ENCODE peak calls at places on chromosomes 1 and 21, in five cellular contexts. One of them, this sample, is unnamed.

GRCh38 chr1:39189592-39190041 is 14.9 kb upstream of the MACF1 start:
- DNase-seq in stimulated activated CD4-positive, alpha-beta T cell treated with anti-CD3 and anti-CD28 coated beads, Interleukin-4, amount 100 ng/mL, for 24 hours: no peak
- DNase-seq in PC-3: peak; percentile 55
- DNase-seq in LoVo: no peak
- DNase-seq in ovary: no peak
- DNase-seq in this sample: no peak

GRCh38 chr1:185342017-185342416 is 25.0 kb upstream of the IVNS1ABP start:
- DNase-seq in stimulated activated CD4-positive, alpha-beta T cell treated with anti-CD3 and anti-CD28 coated beads, Interleukin-4, amount 100 ng/mL, for 24 hours: no peak
- DNase-seq in PC-3: no peak
- DNase-seq in LoVo: no peak
- DNase-seq in ovary: no peak
- DNase-seq in this sample: no peak

GRCh38 chr1:125064481-125064880 is 3879.7 kb downstream of the SRGAP2C start:
- DNase-seq in stimulated activated CD4-positive, alpha-beta T cell treated with anti-CD3 and anti-CD28 coated beads, Interleukin-4, amount 100 ng/mL, for 24 hours: no peak
- DNase-seq in PC-3: no peak
- DNase-seq in LoVo: no peak
- DNase-seq in ovary: no peak
- DNase-seq in this sample: no peak

GRCh38 chr1:46362158-46362557 is 21.6 kb downstream of the NSUN4 start:
- DNase-seq in stimulated activated CD4-positive, alpha-beta T cell treated with anti-CD3 and anti-CD28 coated beads, Interleukin-4, amount 100 ng/mL, for 24 hours: no peak
- DNase-seq in PC-3: no peak
- DNase-seq in LoVo: no peak
- DNase-seq in ovary: no peak
- DNase-seq in this sample: no peak

GRCh38 chr1:8061673-8062386 is 35.7 kb upstream of the ERRFI1 start:
- DNase-seq in stimulated activated CD4-positive, alpha-beta T cell treated with anti-CD3 and anti-CD28 coated beads, Interleukin-4, amount 100 ng/mL, for 24 hours: no peak
- DNase-seq in PC-3: peak; percentile 73
- DNase-seq in LoVo: no peak
- DNase-seq in ovary: no peak
- DNase-seq in this sample: no peak

GRCh38 chr1:39959651-39960333 is 4.8 kb downstream of the MFSD2A start:
- DNase-seq in stimulated activated CD4-positive, alpha-beta T cell treated with anti-CD3 and anti-CD28 coated beads, Interleukin-4, amount 100 ng/mL, for 24 hours: no peak
- DNase-seq in PC-3: no peak
- DNase-seq in LoVo: no peak
- DNase-seq in ovary: no peak
- DNase-seq in this sample: no peak

GRCh38 chr1:11052839-11053757 is 6.1 kb upstream of the MASP2 start:
- DNase-seq in stimulated activated CD4-positive, alpha-beta T cell treated with anti-CD3 and anti-CD28 coated beads, Interleukin-4, amount 100 ng/mL, for 24 hours: peak; percentile 19
- DNase-seq in PC-3: no peak
- DNase-seq in LoVo: no peak
- DNase-seq in ovary: no peak
- DNase-seq in this sample: no peak

GRCh38 chr1:207088731-207089626 is at the start of gene C4BPB:
- DNase-seq in stimulated activated CD4-positive, alpha-beta T cell treated with anti-CD3 and anti-CD28 coated beads, Interleukin-4, amount 100 ng/mL, for 24 hours: peak; percentile 7
- DNase-seq in PC-3: peak; percentile 64
- DNase-seq in LoVo: peak; percentile 89
- DNase-seq in ovary: no peak
- DNase-seq in this sample: no peak

GRCh38 chr1:41641483-41641829 is 157.0 kb upstream of the EDN2 start:
- DNase-seq in stimulated activated CD4-positive, alpha-beta T cell treated with anti-CD3 and anti-CD28 coated beads, Interleukin-4, amount 100 ng/mL, for 24 hours: peak; percentile 45
- DNase-seq in PC-3: no peak
- DNase-seq in LoVo: no peak
- DNase-seq in ovary: no peak
- DNase-seq in this sample: no peak

GRCh38 chr1:227789881-227790400 is 25.5 kb upstream of the PRSS38 start:
- DNase-seq in stimulated activated CD4-positive, alpha-beta T cell treated with anti-CD3 and anti-CD28 coated beads, Interleukin-4, amount 100 ng/mL, for 24 hours: no peak
- DNase-seq in PC-3: no peak
- DNase-seq in LoVo: no peak
- DNase-seq in ovary: no peak
- DNase-seq in this sample: no peak

GRCh38 chr1:19437911-19438310 is 47.4 kb downstream of the CAPZB start:
- DNase-seq in stimulated activated CD4-positive, alpha-beta T cell treated with anti-CD3 and anti-CD28 coated beads, Interleukin-4, amount 100 ng/mL, for 24 hours: no peak
- DNase-seq in PC-3: no peak
- DNase-seq in LoVo: no peak
- DNase-seq in ovary: peak; percentile 90
- DNase-seq in this sample: peak; percentile 52

GRCh38 chr1:113369040-113369439 is 21.3 kb upstream of the MAGI3 start:
- DNase-seq in stimulated activated CD4-positive, alpha-beta T cell treated with anti-CD3 and anti-CD28 coated beads, Interleukin-4, amount 100 ng/mL, for 24 hours: no peak
- DNase-seq in PC-3: no peak
- DNase-seq in LoVo: no peak
- DNase-seq in ovary: no peak
- DNase-seq in this sample: no peak

GRCh38 chr1:17561561-17561985 is 22.1 kb downstream of the ARHGEF10L start:
- DNase-seq in stimulated activated CD4-positive, alpha-beta T cell treated with anti-CD3 and anti-CD28 coated beads, Interleukin-4, amount 100 ng/mL, for 24 hours: no peak
- DNase-seq in PC-3: peak; percentile 83
- DNase-seq in LoVo: no peak
- DNase-seq in ovary: peak; percentile 48
- DNase-seq in this sample: peak; percentile 57

GRCh38 chr1:42777860-42778259 is 6.9 kb upstream of the TMEM269 start:
- DNase-seq in stimulated activated CD4-positive, alpha-beta T cell treated with anti-CD3 and anti-CD28 coated beads, Interleukin-4, amount 100 ng/mL, for 24 hours: peak; percentile 33
- DNase-seq in PC-3: peak; percentile 48
- DNase-seq in LoVo: no peak
- DNase-seq in ovary: no peak
- DNase-seq in this sample: no peak

GRCh38 chr1:54358503-54359168 is 47.6 kb downstream of the SSBP3 start:
- DNase-seq in stimulated activated CD4-positive, alpha-beta T cell treated with anti-CD3 and anti-CD28 coated beads, Interleukin-4, amount 100 ng/mL, for 24 hours: no peak
- DNase-seq in PC-3: no peak
- DNase-seq in LoVo: no peak
- DNase-seq in ovary: no peak
- DNase-seq in this sample: peak; percentile 49

GRCh38 chr21:33651965-33652680 is 9.8 kb downstream of the ITSN1 start:
- DNase-seq in stimulated activated CD4-positive, alpha-beta T cell treated with anti-CD3 and anti-CD28 coated beads, Interleukin-4, amount 100 ng/mL, for 24 hours: no peak
- DNase-seq in PC-3: no peak
- DNase-seq in LoVo: no peak
- DNase-seq in ovary: no peak
- DNase-seq in this sample: no peak

GRCh38 chr1:91736999-91737615 is 148.8 kb downstream of the TGFBR3 start:
- DNase-seq in stimulated activated CD4-positive, alpha-beta T cell treated with anti-CD3 and anti-CD28 coated beads, Interleukin-4, amount 100 ng/mL, for 24 hours: no peak
- DNase-seq in PC-3: peak; percentile 96
- DNase-seq in LoVo: peak; percentile 88
- DNase-seq in ovary: no peak
- DNase-seq in this sample: peak; percentile 86

GRCh38 chr1:221998186-221998612 is 256.3 kb upstream of the DUSP10 start:
- DNase-seq in stimulated activated CD4-positive, alpha-beta T cell treated with anti-CD3 and anti-CD28 coated beads, Interleukin-4, amount 100 ng/mL, for 24 hours: no peak
- DNase-seq in PC-3: no peak
- DNase-seq in LoVo: no peak
- DNase-seq in ovary: no peak
- DNase-seq in this sample: peak; percentile 5

GRCh38 chr1:204017032-204017431 is 55.9 kb upstream of the SOX13 start:
- DNase-seq in stimulated activated CD4-positive, alpha-beta T cell treated with anti-CD3 and anti-CD28 coated beads, Interleukin-4, amount 100 ng/mL, for 24 hours: no peak
- DNase-seq in PC-3: no peak
- DNase-seq in LoVo: no peak
- DNase-seq in ovary: no peak
- DNase-seq in this sample: no peak

GRCh38 chr1:31361607-31362006 is 11.3 kb downstream of the FABP3 start:
- DNase-seq in stimulated activated CD4-positive, alpha-beta T cell treated with anti-CD3 and anti-CD28 coated beads, Interleukin-4, amount 100 ng/mL, for 24 hours: no peak
- DNase-seq in PC-3: no peak
- DNase-seq in LoVo: no peak
- DNase-seq in ovary: no peak
- DNase-seq in this sample: no peak

GRCh38 chr1:59223943-59224639 is 72.8 kb upstream of the FGGY start:
- DNase-seq in stimulated activated CD4-positive, alpha-beta T cell treated with anti-CD3 and anti-CD28 coated beads, Interleukin-4, amount 100 ng/mL, for 24 hours: no peak
- DNase-seq in PC-3: no peak
- DNase-seq in LoVo: no peak
- DNase-seq in ovary: no peak
- DNase-seq in this sample: no peak

GRCh38 chr1:198948895-198949659 is 310.2 kb downstream of the PTPRC start:
- DNase-seq in stimulated activated CD4-positive, alpha-beta T cell treated with anti-CD3 and anti-CD28 coated beads, Interleukin-4, amount 100 ng/mL, for 24 hours: no peak
- DNase-seq in PC-3: no peak
- DNase-seq in LoVo: no peak
- DNase-seq in ovary: no peak
- DNase-seq in this sample: no peak

GRCh38 chr1:167094690-167095089 is 815 bp downstream of the STYXL2 start:
- DNase-seq in stimulated activated CD4-positive, alpha-beta T cell treated with anti-CD3 and anti-CD28 coated beads, Interleukin-4, amount 100 ng/mL, for 24 hours: no peak
- DNase-seq in PC-3: no peak
- DNase-seq in LoVo: no peak
- DNase-seq in ovary: no peak
- DNase-seq in this sample: no peak

GRCh38 chr1:107964397-107965111 is 426 bp downstream of the VAV3 start:
- DNase-seq in stimulated activated CD4-positive, alpha-beta T cell treated with anti-CD3 and anti-CD28 coated beads, Interleukin-4, amount 100 ng/mL, for 24 hours: peak; percentile 15
- DNase-seq in PC-3: no peak
- DNase-seq in LoVo: no peak
- DNase-seq in ovary: no peak
- DNase-seq in this sample: no peak

GRCh38 chr1:206748348-206749034 is 22.1 kb upstream of the IL19 start:
- DNase-seq in stimulated activated CD4-positive, alpha-beta T cell treated with anti-CD3 and anti-CD28 coated beads, Interleukin-4, amount 100 ng/mL, for 24 hours: no peak
- DNase-seq in PC-3: no peak
- DNase-seq in LoVo: no peak
- DNase-seq in ovary: no peak
- DNase-seq in this sample: no peak

GRCh38 chr1:26168410-26169167 is at the start of gene C1orf232:
- DNase-seq in stimulated activated CD4-positive, alpha-beta T cell treated with anti-CD3 and anti-CD28 coated beads, Interleukin-4, amount 100 ng/mL, for 24 hours: no peak
- DNase-seq in PC-3: no peak
- DNase-seq in LoVo: no peak
- DNase-seq in ovary: peak; percentile 49
- DNase-seq in this sample: no peak

GRCh38 chr1:221274373-221274772 is 395.1 kb downstream of the HLX start:
- DNase-seq in stimulated activated CD4-positive, alpha-beta T cell treated with anti-CD3 and anti-CD28 coated beads, Interleukin-4, amount 100 ng/mL, for 24 hours: no peak
- DNase-seq in PC-3: no peak
- DNase-seq in LoVo: no peak
- DNase-seq in ovary: no peak
- DNase-seq in this sample: no peak

GRCh38 chr1:202113690-202114300 is 8.9 kb upstream of the GPR37L1 start:
- DNase-seq in stimulated activated CD4-positive, alpha-beta T cell treated with anti-CD3 and anti-CD28 coated beads, Interleukin-4, amount 100 ng/mL, for 24 hours: no peak
- DNase-seq in PC-3: no peak
- DNase-seq in LoVo: peak; percentile 40
- DNase-seq in ovary: no peak
- DNase-seq in this sample: no peak

GRCh38 chr1:46528297-46528955 is 23.0 kb downstream of the KNCN start:
- DNase-seq in stimulated activated CD4-positive, alpha-beta T cell treated with anti-CD3 and anti-CD28 coated beads, Interleukin-4, amount 100 ng/mL, for 24 hours: no peak
- DNase-seq in PC-3: no peak
- DNase-seq in LoVo: no peak
- DNase-seq in ovary: no peak
- DNase-seq in this sample: no peak

GRCh38 chr1:246907472-246907871 is 24.3 kb downstream of the AHCTF1 start:
- DNase-seq in stimulated activated CD4-positive, alpha-beta T cell treated with anti-CD3 and anti-CD28 coated beads, Interleukin-4, amount 100 ng/mL, for 24 hours: no peak
- DNase-seq in PC-3: peak; percentile 57
- DNase-seq in LoVo: no peak
- DNase-seq in ovary: no peak
- DNase-seq in this sample: no peak

GRCh38 chr1:17276568-17276967 is 27.7 kb downstream of the PADI3 start:
- DNase-seq in stimulated activated CD4-positive, alpha-beta T cell treated with anti-CD3 and anti-CD28 coated beads, Interleukin-4, amount 100 ng/mL, for 24 hours: no peak
- DNase-seq in PC-3: peak; percentile 94
- DNase-seq in LoVo: no peak
- DNase-seq in ovary: no peak
- DNase-seq in this sample: peak; percentile 29